ENCODE peak calls at places on chromosomes 5 and 9, in eight cellular contexts. P, F, H, E, D, J, L and X are unnamed samples.

GRCh38 chr5:98179791-98180755 is 593.4 kb upstream of the RGMB start:
- DNase-seq in J (no peak), E (no peak), P (no peak), F (no peak), D (no peak), L (no peak), H (no peak), X (no peak)

GRCh38 chr5:35924950-35925722 is 13.3 kb downstream of the CAPSL start:
- DNase-seq in L (peak), E (peak), F (peak), D (peak), H (peak), J (peak), P (peak), X (peak)

GRCh38 chr9:34989056-34989945 is at the start of gene DNAJB5:
- DNase-seq in D (peak), F (peak), J (peak), H (peak), P (peak), E (peak), L (peak), X (peak)

GRCh38 chr5:77358566-77359205 is 133.4 kb downstream of the WDR41 start:
- DNase-seq in E (no peak), P (no peak), L (no peak), D (no peak), H (no peak), J (no peak), F (no peak), X (peak)

GRCh38 chr9:79952401-79952800 is 380.6 kb downstream of the TLE4 start:
- DNase-seq in P (no peak), J (no peak), L (no peak), D (no peak), E (no peak), H (no peak), F (no peak), X (no peak)

GRCh38 chr5:143980506-143980905 is 168.5 kb downstream of the HMHB1 start:
- DNase-seq in L (no peak), E (no peak), P (no peak), H (no peak), D (no peak), J (no peak), F (no peak), X (no peak)

GRCh38 chr5:76862986-76863385 is 13.2 kb downstream of the S100Z start:
- DNase-seq in F (no peak), L (no peak), J (no peak), P (peak), H (no peak), D (no peak), E (no peak), X (no peak)

GRCh38 chr5:156527611-156528010 is 200.6 kb downstream of the SGCD start:
- DNase-seq in F (no peak), H (no peak), E (no peak), D (no peak), J (no peak), P (no peak), L (no peak), X (no peak)

GRCh38 chr5:172436874-172437369 is 17.4 kb downstream of the SH3PXD2B start:
- DNase-seq in D (no peak), E (no peak), H (no peak), L (no peak), J (no peak), P (no peak), F (no peak), X (no peak)